ENCODE peak calls at places on chromosomes 6 and 20, in eight cellular contexts. One of them, this sample, is unnamed.
A peak's percentile ranks its signal among the peaks of the same experiment; 100 is the strongest.

GRCh38 chr6:52362443-52363221 is 681 bp downstream of the PAQR8 start:
- DNase-seq in fibroblast of mammary gland: peak; percentile 10
- DNase-seq in GM23338: peak; percentile 77
- DNase-seq in T-helper 1 cell: peak; percentile 31
- DNase-seq in NCI-H2171: peak; percentile 10
- DNase-seq in esophagus muscularis mucosa: no peak
- DNase-seq in fibroblast of pulmonary artery: no peak
- DNase-seq in H9: peak; percentile 58
- DNase-seq in this sample: no peak

GRCh38 chr6:34044945-34045595 is 100.8 kb downstream of the GRM4 start:
- DNase-seq in fibroblast of mammary gland: no peak
- DNase-seq in GM23338: no peak
- DNase-seq in T-helper 1 cell: no peak
- DNase-seq in NCI-H2171: no peak
- DNase-seq in esophagus muscularis mucosa: no peak
- DNase-seq in fibroblast of pulmonary artery: no peak
- DNase-seq in H9: no peak
- DNase-seq in this sample: no peak

GRCh38 chr20:19549896-19550295 is 208.2 kb upstream of the RIN2 start:
- DNase-seq in fibroblast of mammary gland: no peak
- DNase-seq in GM23338: no peak
- DNase-seq in T-helper 1 cell: no peak
- DNase-seq in NCI-H2171: no peak
- DNase-seq in esophagus muscularis mucosa: no peak
- DNase-seq in fibroblast of pulmonary artery: no peak
- DNase-seq in H9: no peak
- DNase-seq in this sample: no peak

GRCh38 chr6:16372029-16372776 is 133.8 kb downstream of the GMPR start:
- DNase-seq in fibroblast of mammary gland: no peak
- DNase-seq in GM23338: no peak
- DNase-seq in T-helper 1 cell: no peak
- DNase-seq in NCI-H2171: no peak
- DNase-seq in esophagus muscularis mucosa: no peak
- DNase-seq in fibroblast of pulmonary artery: peak; percentile 29
- DNase-seq in H9: no peak
- DNase-seq in this sample: no peak

GRCh38 chr6:46170357-46171289 is at the start of gene ENPP5:
- DNase-seq in fibroblast of mammary gland: peak; percentile 62
- DNase-seq in GM23338: peak; percentile 98
- DNase-seq in T-helper 1 cell: peak; percentile 33
- DNase-seq in NCI-H2171: peak; percentile 91
- DNase-seq in esophagus muscularis mucosa: no peak
- DNase-seq in fibroblast of pulmonary artery: no peak
- DNase-seq in H9: peak; percentile 99
- DNase-seq in this sample: no peak

GRCh38 chr6:111950661-111951426 is 77.6 kb upstream of the FYN start:
- DNase-seq in fibroblast of mammary gland: peak; percentile 59
- DNase-seq in GM23338: no peak
- DNase-seq in T-helper 1 cell: no peak
- DNase-seq in NCI-H2171: no peak
- DNase-seq in esophagus muscularis mucosa: peak; percentile 90
- DNase-seq in fibroblast of pulmonary artery: peak; percentile 47
- DNase-seq in H9: no peak
- DNase-seq in this sample: peak; percentile 41

GRCh38 chr6:163438940-163439335 is 24.4 kb downstream of the QKI start:
- DNase-seq in fibroblast of mammary gland: no peak
- DNase-seq in GM23338: no peak
- DNase-seq in T-helper 1 cell: no peak
- DNase-seq in NCI-H2171: peak; percentile 22
- DNase-seq in esophagus muscularis mucosa: no peak
- DNase-seq in fibroblast of pulmonary artery: no peak
- DNase-seq in H9: no peak
- DNase-seq in this sample: no peak

GRCh38 chr6:44672838-44673237 is 285.3 kb downstream of the CDC5L start:
- DNase-seq in fibroblast of mammary gland: no peak
- DNase-seq in GM23338: no peak
- DNase-seq in T-helper 1 cell: no peak
- DNase-seq in NCI-H2171: no peak
- DNase-seq in esophagus muscularis mucosa: no peak
- DNase-seq in fibroblast of pulmonary artery: no peak
- DNase-seq in H9: peak; percentile 27
- DNase-seq in this sample: no peak

GRCh38 chr20:58421497-58421850 is 32.4 kb downstream of the VAPB start:
- DNase-seq in fibroblast of mammary gland: no peak
- DNase-seq in GM23338: no peak
- DNase-seq in T-helper 1 cell: no peak
- DNase-seq in NCI-H2171: no peak
- DNase-seq in esophagus muscularis mucosa: no peak
- DNase-seq in fibroblast of pulmonary artery: no peak
- DNase-seq in H9: no peak
- DNase-seq in this sample: no peak

GRCh38 chr6:44004625-44005506 is 122.4 kb downstream of the MRPL14 start:
- DNase-seq in fibroblast of mammary gland: no peak
- DNase-seq in GM23338: no peak
- DNase-seq in T-helper 1 cell: no peak
- DNase-seq in NCI-H2171: no peak
- DNase-seq in esophagus muscularis mucosa: no peak
- DNase-seq in fibroblast of pulmonary artery: no peak
- DNase-seq in H9: no peak
- DNase-seq in this sample: no peak

GRCh38 chr6:138086573-138087196 is 20.5 kb downstream of the PERP start:
- DNase-seq in fibroblast of mammary gland: no peak
- DNase-seq in GM23338: peak; percentile 72
- DNase-seq in T-helper 1 cell: no peak
- DNase-seq in NCI-H2171: no peak
- DNase-seq in esophagus muscularis mucosa: no peak
- DNase-seq in fibroblast of pulmonary artery: no peak
- DNase-seq in H9: peak; percentile 71
- DNase-seq in this sample: peak; percentile 73

GRCh38 chr20:36352843-36353553 is 46.9 kb downstream of the DLGAP4 start:
- DNase-seq in fibroblast of mammary gland: no peak
- DNase-seq in GM23338: no peak
- DNase-seq in T-helper 1 cell: no peak
- DNase-seq in NCI-H2171: no peak
- DNase-seq in esophagus muscularis mucosa: no peak
- DNase-seq in fibroblast of pulmonary artery: no peak
- DNase-seq in H9: peak; percentile 52
- DNase-seq in this sample: no peak

GRCh38 chr20:58714340-58714922 is 21.8 kb downstream of the NPEPL1 start:
- DNase-seq in fibroblast of mammary gland: no peak
- DNase-seq in GM23338: no peak
- DNase-seq in T-helper 1 cell: no peak
- DNase-seq in NCI-H2171: no peak
- DNase-seq in esophagus muscularis mucosa: peak; percentile 89
- DNase-seq in fibroblast of pulmonary artery: no peak
- DNase-seq in H9: peak; percentile 21
- DNase-seq in this sample: no peak

GRCh38 chr6:149473080-149474052 is 11.4 kb downstream of the ZC3H12D start:
- DNase-seq in fibroblast of mammary gland: no peak
- DNase-seq in GM23338: no peak
- DNase-seq in T-helper 1 cell: no peak
- DNase-seq in NCI-H2171: no peak
- DNase-seq in esophagus muscularis mucosa: no peak
- DNase-seq in fibroblast of pulmonary artery: no peak
- DNase-seq in H9: no peak
- DNase-seq in this sample: no peak

This sample was measured in astrocyte.